ENCODE peak calls at places on chromosomes 1 and 21, in eight cellular contexts. One of them, this sample, is unnamed.

GRCh38 chr1:186987769-186988168 is 159.0 kb downstream of the PLA2G4A start:
- DNase-seq in endothelial cell of umbilical vein: no peak
- DNase-seq in neural progenitor cell: no peak
- DNase-seq in CD4-positive, alpha-beta T cell: no peak
- DNase-seq in uterus: no peak
- DNase-seq in psoas muscle: no peak
- DNase-seq in CD8-positive, alpha-beta memory T cell: no peak
- DNase-seq in body of pancreas: no peak
- DNase-seq in this sample: no peak

GRCh38 chr1:171814692-171815091 is 26.6 kb upstream of the DNM3 start:
- DNase-seq in endothelial cell of umbilical vein: no peak
- DNase-seq in neural progenitor cell: no peak
- DNase-seq in CD4-positive, alpha-beta T cell: no peak
- DNase-seq in uterus: no peak
- DNase-seq in psoas muscle: no peak
- DNase-seq in CD8-positive, alpha-beta memory T cell: no peak
- DNase-seq in body of pancreas: no peak
- DNase-seq in this sample: no peak

GRCh38 chr1:236888903-236889302 is 93.8 kb downstream of the MTR start:
- DNase-seq in endothelial cell of umbilical vein: no peak
- DNase-seq in neural progenitor cell: no peak
- DNase-seq in CD4-positive, alpha-beta T cell: no peak
- DNase-seq in uterus: peak
- DNase-seq in psoas muscle: no peak
- DNase-seq in CD8-positive, alpha-beta memory T cell: no peak
- DNase-seq in body of pancreas: peak
- DNase-seq in this sample: no peak

GRCh38 chr21:42082501-42083360 is 11.6 kb downstream of the UMODL1 start:
- DNase-seq in endothelial cell of umbilical vein: no peak
- DNase-seq in neural progenitor cell: no peak
- DNase-seq in CD4-positive, alpha-beta T cell: no peak
- DNase-seq in uterus: no peak
- DNase-seq in psoas muscle: no peak
- DNase-seq in CD8-positive, alpha-beta memory T cell: no peak
- DNase-seq in body of pancreas: no peak
- DNase-seq in this sample: peak

GRCh38 chr1:183807549-183808168 is 2.7 kb downstream of the RGL1 start:
- DNase-seq in endothelial cell of umbilical vein: no peak
- DNase-seq in neural progenitor cell: no peak
- DNase-seq in CD4-positive, alpha-beta T cell: no peak
- DNase-seq in uterus: no peak
- DNase-seq in psoas muscle: no peak
- DNase-seq in CD8-positive, alpha-beta memory T cell: no peak
- DNase-seq in body of pancreas: peak
- DNase-seq in this sample: no peak

GRCh38 chr1:218718977-218719376 is 373.8 kb downstream of the TGFB2 start:
- DNase-seq in endothelial cell of umbilical vein: peak
- DNase-seq in neural progenitor cell: no peak
- DNase-seq in CD4-positive, alpha-beta T cell: no peak
- DNase-seq in uterus: no peak
- DNase-seq in psoas muscle: no peak
- DNase-seq in CD8-positive, alpha-beta memory T cell: no peak
- DNase-seq in body of pancreas: no peak
- DNase-seq in this sample: no peak

GRCh38 chr21:16084776-16085364 is 355.1 kb downstream of the USP25 start:
- DNase-seq in endothelial cell of umbilical vein: no peak
- DNase-seq in neural progenitor cell: no peak
- DNase-seq in CD4-positive, alpha-beta T cell: no peak
- DNase-seq in uterus: peak
- DNase-seq in psoas muscle: peak
- DNase-seq in CD8-positive, alpha-beta memory T cell: no peak
- DNase-seq in body of pancreas: peak
- DNase-seq in this sample: peak

GRCh38 chr1:206467915-206468314 is 2.4 kb upstream of the IKBKE start:
- DNase-seq in endothelial cell of umbilical vein: no peak
- DNase-seq in neural progenitor cell: no peak
- DNase-seq in CD4-positive, alpha-beta T cell: no peak
- DNase-seq in uterus: no peak
- DNase-seq in psoas muscle: peak
- DNase-seq in CD8-positive, alpha-beta memory T cell: no peak
- DNase-seq in body of pancreas: peak
- DNase-seq in this sample: peak

GRCh38 chr1:110281363-110282290 is 57.5 kb upstream of the RBM15 start:
- DNase-seq in endothelial cell of umbilical vein: no peak
- DNase-seq in neural progenitor cell: no peak
- DNase-seq in CD4-positive, alpha-beta T cell: no peak
- DNase-seq in uterus: no peak
- DNase-seq in psoas muscle: no peak
- DNase-seq in CD8-positive, alpha-beta memory T cell: no peak
- DNase-seq in body of pancreas: no peak
- DNase-seq in this sample: no peak

GRCh38 chr1:3904006-3904842 is 4.2 kb upstream of the C1orf174 start:
- DNase-seq in endothelial cell of umbilical vein: no peak
- DNase-seq in neural progenitor cell: no peak
- DNase-seq in CD4-positive, alpha-beta T cell: no peak
- DNase-seq in uterus: no peak
- DNase-seq in psoas muscle: no peak
- DNase-seq in CD8-positive, alpha-beta memory T cell: no peak
- DNase-seq in body of pancreas: no peak
- DNase-seq in this sample: peak

GRCh38 chr1:75203415-75204277 is 69.5 kb downstream of the LHX8 start:
- DNase-seq in endothelial cell of umbilical vein: peak
- DNase-seq in neural progenitor cell: peak
- DNase-seq in CD4-positive, alpha-beta T cell: no peak
- DNase-seq in uterus: no peak
- DNase-seq in psoas muscle: no peak
- DNase-seq in CD8-positive, alpha-beta memory T cell: no peak
- DNase-seq in body of pancreas: peak
- DNase-seq in this sample: no peak

GRCh38 chr1:164704954-164705353 is 146.0 kb downstream of the PBX1 start:
- DNase-seq in endothelial cell of umbilical vein: no peak
- DNase-seq in neural progenitor cell: peak
- DNase-seq in CD4-positive, alpha-beta T cell: no peak
- DNase-seq in uterus: no peak
- DNase-seq in psoas muscle: no peak
- DNase-seq in CD8-positive, alpha-beta memory T cell: no peak
- DNase-seq in body of pancreas: no peak
- DNase-seq in this sample: no peak

GRCh38 chr1:153688283-153688682 is 9.8 kb downstream of the NPR1 start:
- DNase-seq in endothelial cell of umbilical vein: no peak
- DNase-seq in neural progenitor cell: no peak
- DNase-seq in CD4-positive, alpha-beta T cell: no peak
- DNase-seq in uterus: no peak
- DNase-seq in psoas muscle: no peak
- DNase-seq in CD8-positive, alpha-beta memory T cell: no peak
- DNase-seq in body of pancreas: no peak
- DNase-seq in this sample: no peak

DNA sequence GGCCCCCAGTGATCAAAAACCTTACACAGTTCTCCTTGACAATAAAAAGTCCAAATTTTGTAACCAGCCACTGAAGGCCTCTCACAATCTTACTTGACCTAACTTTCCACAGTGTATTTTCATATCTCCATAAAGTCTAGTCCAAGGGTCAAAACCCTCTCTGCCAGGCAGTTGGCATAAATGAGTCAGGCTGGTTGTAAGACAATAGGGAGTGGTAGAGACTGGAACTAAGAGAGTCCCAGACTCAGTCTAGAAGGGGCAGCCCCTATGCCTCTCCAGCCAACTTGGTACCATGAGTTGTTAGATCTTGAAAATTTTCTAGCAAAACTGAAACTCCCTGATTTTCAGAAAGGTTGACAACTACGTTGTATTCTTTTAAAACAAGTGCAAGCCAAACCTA is 21.0 kb downstream of the KIF21B start:
- DNase-seq in endothelial cell of umbilical vein: no peak
- DNase-seq in neural progenitor cell: no peak
- DNase-seq in CD4-positive, alpha-beta T cell: no peak
- DNase-seq in uterus: no peak
- DNase-seq in psoas muscle: no peak
- DNase-seq in CD8-positive, alpha-beta memory T cell: no peak
- DNase-seq in body of pancreas: no peak
- DNase-seq in this sample: no peak
- H3K27ac ChIP-seq in endothelial cell of umbilical vein: no peak
- H3K27ac ChIP-seq in neural progenitor cell: no peak
- H3K27ac ChIP-seq in CD4-positive, alpha-beta T cell: no peak
- H3K27ac ChIP-seq in uterus: no peak
- H3K27ac ChIP-seq in psoas muscle: no peak
- H3K27ac ChIP-seq in CD8-positive, alpha-beta memory T cell: no peak
- H3K27ac ChIP-seq in body of pancreas: peak
- H3K27ac ChIP-seq in this sample: no peak

DNA sequence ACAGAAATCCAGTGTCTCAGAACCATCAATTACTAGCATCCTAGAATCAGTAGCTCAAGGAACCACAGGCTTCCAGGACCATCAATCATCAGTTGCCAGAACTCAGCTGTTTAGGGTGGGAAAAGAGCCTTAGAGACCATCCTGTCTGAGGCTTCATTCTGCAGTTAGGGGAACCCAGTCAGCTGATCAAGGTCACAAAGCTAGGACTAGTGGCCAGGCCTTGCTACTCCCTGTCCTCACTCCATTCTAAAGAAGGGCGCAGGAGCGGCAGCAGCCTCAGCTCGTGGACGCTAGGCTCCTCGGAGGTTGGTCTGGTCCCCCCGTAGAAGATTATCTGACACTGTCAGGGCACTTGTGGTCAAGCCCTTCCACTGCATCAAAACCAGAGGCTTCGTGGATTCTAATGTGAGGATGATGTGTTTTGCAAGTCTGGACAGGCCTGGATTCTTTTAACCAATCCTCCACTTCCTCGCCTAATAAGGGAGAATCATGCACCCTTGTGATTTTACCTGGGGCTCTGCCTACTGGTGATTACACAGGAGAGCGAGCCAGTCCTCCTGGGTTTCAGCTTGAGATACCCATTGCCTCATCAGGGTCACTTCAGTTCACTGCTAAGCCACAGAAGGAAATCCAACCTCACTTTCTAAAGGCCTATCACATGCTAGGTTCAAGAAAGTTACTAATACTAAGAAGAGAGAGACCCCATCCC is 41.7 kb upstream of the IFFO2 start:
- DNase-seq in endothelial cell of umbilical vein: no peak
- DNase-seq in neural progenitor cell: no peak
- DNase-seq in CD4-positive, alpha-beta T cell: no peak
- DNase-seq in uterus: no peak
- DNase-seq in psoas muscle: no peak
- DNase-seq in CD8-positive, alpha-beta memory T cell: no peak
- DNase-seq in body of pancreas: no peak
- DNase-seq in this sample: no peak
- H3K27ac ChIP-seq in endothelial cell of umbilical vein: no peak
- H3K27ac ChIP-seq in neural progenitor cell: no peak
- H3K27ac ChIP-seq in CD4-positive, alpha-beta T cell: no peak
- H3K27ac ChIP-seq in uterus: no peak
- H3K27ac ChIP-seq in psoas muscle: no peak
- H3K27ac ChIP-seq in CD8-positive, alpha-beta memory T cell: no peak
- H3K27ac ChIP-seq in body of pancreas: no peak
- H3K27ac ChIP-seq in this sample: peak

GRCh38 chr21:44354775-44355771 is 1.7 kb downstream of the TRPM2 start:
- DNase-seq in endothelial cell of umbilical vein: no peak
- DNase-seq in neural progenitor cell: no peak
- DNase-seq in CD4-positive, alpha-beta T cell: no peak
- DNase-seq in uterus: no peak
- DNase-seq in psoas muscle: no peak
- DNase-seq in CD8-positive, alpha-beta memory T cell: no peak
- DNase-seq in body of pancreas: no peak
- DNase-seq in this sample: no peak

GRCh38 chr21:44353200-44353970 is at the start of gene TRPM2:
- DNase-seq in endothelial cell of umbilical vein: no peak
- DNase-seq in neural progenitor cell: no peak
- DNase-seq in CD4-positive, alpha-beta T cell: no peak
- DNase-seq in uterus: no peak
- DNase-seq in psoas muscle: peak
- DNase-seq in CD8-positive, alpha-beta memory T cell: no peak
- DNase-seq in body of pancreas: peak
- DNase-seq in this sample: peak

GRCh38 chr21:44351535-44352252 is 1.7 kb upstream of the TRPM2 start:
- DNase-seq in endothelial cell of umbilical vein: no peak
- DNase-seq in neural progenitor cell: no peak
- DNase-seq in CD4-positive, alpha-beta T cell: no peak
- DNase-seq in uterus: no peak
- DNase-seq in psoas muscle: no peak
- DNase-seq in CD8-positive, alpha-beta memory T cell: no peak
- DNase-seq in body of pancreas: no peak
- DNase-seq in this sample: no peak

GRCh38 chr21:44352253-44352860 is 1.1 kb upstream of the TRPM2 start:
- DNase-seq in endothelial cell of umbilical vein: no peak
- DNase-seq in neural progenitor cell: no peak
- DNase-seq in CD4-positive, alpha-beta T cell: no peak
- DNase-seq in uterus: no peak
- DNase-seq in psoas muscle: no peak
- DNase-seq in CD8-positive, alpha-beta memory T cell: no peak
- DNase-seq in body of pancreas: no peak
- DNase-seq in this sample: no peak

DNA sequence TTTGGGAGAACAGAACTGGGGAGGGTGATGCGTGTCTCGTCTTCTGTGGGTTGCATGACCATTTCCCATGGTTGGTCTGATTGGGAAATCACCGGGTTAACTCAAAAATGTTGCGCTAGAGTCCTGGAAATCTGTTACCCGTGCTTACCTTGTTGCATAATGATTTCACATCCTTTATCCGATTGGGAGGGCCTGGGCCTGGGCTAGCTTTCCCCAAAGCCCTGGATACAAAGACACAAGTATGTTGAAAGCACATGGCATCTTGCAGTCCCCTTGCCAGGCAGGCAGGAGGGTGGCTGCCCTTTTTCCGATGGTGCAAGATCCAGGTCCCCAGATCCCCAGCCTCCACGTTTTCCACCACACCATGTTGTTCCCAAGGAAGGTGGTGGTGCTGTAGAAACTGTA is 582 bp downstream of the TRPM2 start:
- DNase-seq in endothelial cell of umbilical vein: no peak
- DNase-seq in neural progenitor cell: no peak
- DNase-seq in CD4-positive, alpha-beta T cell: no peak
- DNase-seq in uterus: no peak
- DNase-seq in psoas muscle: peak
- DNase-seq in CD8-positive, alpha-beta memory T cell: no peak
- DNase-seq in body of pancreas: no peak
- DNase-seq in this sample: no peak
- H3K27ac ChIP-seq in endothelial cell of umbilical vein: no peak
- H3K27ac ChIP-seq in neural progenitor cell: no peak
- H3K27ac ChIP-seq in CD4-positive, alpha-beta T cell: no peak
- H3K27ac ChIP-seq in uterus: no peak
- H3K27ac ChIP-seq in psoas muscle: peak
- H3K27ac ChIP-seq in CD8-positive, alpha-beta memory T cell: no peak
- H3K27ac ChIP-seq in body of pancreas: no peak
- H3K27ac ChIP-seq in this sample: no peak

DNA sequence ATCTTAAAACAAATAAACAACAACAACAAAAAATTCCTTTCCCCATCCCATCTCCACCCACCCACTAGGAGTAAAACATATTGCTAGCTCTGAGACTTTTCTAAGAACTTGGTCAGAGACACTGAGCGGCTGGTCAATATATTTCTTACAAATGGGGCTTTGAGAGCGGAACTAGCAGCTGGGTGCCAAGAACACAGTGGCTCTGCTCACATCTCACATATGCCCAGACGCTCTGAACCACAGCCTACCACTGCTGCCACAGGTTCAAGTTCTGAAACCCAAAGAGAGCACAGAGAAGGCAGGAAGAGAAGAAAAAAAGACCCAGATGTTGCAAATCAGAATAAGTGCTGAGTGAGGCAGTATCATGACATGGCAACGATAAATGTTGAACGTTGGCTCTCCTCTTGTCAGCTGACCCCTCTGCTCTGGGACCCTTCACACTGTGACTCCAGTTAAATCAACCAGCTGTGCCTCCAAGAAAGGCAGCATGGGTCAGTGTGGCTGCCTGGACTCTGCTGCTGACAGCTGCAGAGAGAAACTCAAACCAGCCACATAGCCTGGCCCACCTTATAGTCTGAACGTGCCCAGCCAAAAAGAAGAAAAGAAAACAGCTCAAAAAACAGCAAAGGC is 26.4 kb downstream of the HIVEP3 start:
- DNase-seq in endothelial cell of umbilical vein: no peak
- DNase-seq in neural progenitor cell: no peak
- DNase-seq in CD4-positive, alpha-beta T cell: no peak
- DNase-seq in uterus: no peak
- DNase-seq in psoas muscle: no peak
- DNase-seq in CD8-positive, alpha-beta memory T cell: no peak
- DNase-seq in body of pancreas: peak
- DNase-seq in this sample: no peak
- H3K27ac ChIP-seq in endothelial cell of umbilical vein: no peak
- H3K27ac ChIP-seq in neural progenitor cell: no peak
- H3K27ac ChIP-seq in CD4-positive, alpha-beta T cell: peak
- H3K27ac ChIP-seq in uterus: no peak
- H3K27ac ChIP-seq in psoas muscle: peak
- H3K27ac ChIP-seq in CD8-positive, alpha-beta memory T cell: peak
- H3K27ac ChIP-seq in body of pancreas: no peak
- H3K27ac ChIP-seq in this sample: no peak